ENCODE peak calls at places on chromosomes 16 and 17, in four cellular contexts. J is stimulated activated naive CD8-positive, alpha-beta T cell treated with anti-CD3 and anti-CD28 coated beads, Interleukin-15, Interleukin-2, amounts not matched to agents 100 U/mL and 50 U/mL, for 24 hours; X is stimulated activated CD4-positive, alpha-beta T cell treated with anti-CD3 and anti-CD28 coated beads, TNF-alpha, amount 100 ng/mL, for 1 hour; I is NCI-H187. L is an unnamed sample.

GRCh38 chr16:31542763-31543162 is 15.1 kb downstream of the AHSP start:
- DNase-seq in J (no peak), X (no peak), I (no peak), L (no peak)

GRCh38 chr17:74864866-74865395 is 5.2 kb upstream of the GRIN2C start:
- DNase-seq in J (peak), X (peak), I (peak), L (peak)

GRCh38 chr16:19753815-19754643 is 36.0 kb downstream of the IQCK start:
- DNase-seq in J (no peak), X (no peak), I (no peak), L (no peak)

GRCh38 chr17:51032850-51033249 is 87.8 kb downstream of the SPAG9 start:
- DNase-seq in J (no peak), X (no peak), I (no peak), L (no peak)

GRCh38 chr17:66215529-66215911 is 13.7 kb downstream of the APOH start:
- DNase-seq in J (no peak), X (no peak), I (no peak), L (no peak)

GRCh38 chr17:62994931-62995330 is 28.9 kb downstream of the TANC2 start:
- DNase-seq in J (no peak), X (no peak), I (no peak), L (peak)

GRCh38 chr16:11630230-11631056 is 37.8 kb upstream of the SNN start:
- DNase-seq in J (no peak), X (no peak), I (no peak), L (no peak)

GRCh38 chr17:81042606-81043005 is 7.7 kb downstream of the BAIAP2 start:
- DNase-seq in J (no peak), X (no peak), I (no peak), L (no peak)

GRCh38 chr17:74916851-74917199 is 6.2 kb downstream of the USH1G start:
- DNase-seq in J (no peak), X (no peak), I (no peak), L (no peak)

GRCh38 chr16:27748868-27749546 is 199.1 kb downstream of the KATNIP start:
- DNase-seq in J (peak), X (no peak), I (peak), L (peak)

GRCh38 chr16:54290203-54291106 is 3.9 kb upstream of the IRX3 start:
- DNase-seq in J (no peak), X (no peak), I (no peak), L (no peak)

GRCh38 chr16:3825103-3825502 is 55.4 kb downstream of the CREBBP start:
- DNase-seq in J (no peak), X (no peak), I (no peak), L (no peak)

GRCh38 chr17:41800601-41801373 is 11.0 kb downstream of the P3H4 start:
- DNase-seq in J (no peak), X (no peak), I (peak), L (no peak)

GRCh38 chr16:48231675-48232214 is 12.4 kb upstream of the LONP2 start:
- DNase-seq in J (peak), X (no peak), I (no peak), L (peak)

GRCh38 chr16:52548261-52549010 is 1.5 kb upstream of the TOX3 start:
- DNase-seq in J (no peak), X (no peak), I (no peak), L (no peak)

GRCh38 chr17:82370471-82371332 is 863 bp upstream of the UTS2R start:
- DNase-seq in J (no peak), X (no peak), I (no peak), L (no peak)

GRCh38 chr17:64502809-64503208 is 3.3 kb downstream of the DDX5 start:
- DNase-seq in J (no peak), X (no peak), I (no peak), L (no peak)

GRCh38 chr16:26983426-26983825 is 83.3 kb upstream of the C16orf82 start:
- DNase-seq in J (no peak), X (no peak), I (no peak), L (no peak)

GRCh38 chr17:34307110-34307509 is 12.1 kb upstream of the CCL8 start:
- DNase-seq in J (no peak), X (no peak), I (no peak), L (no peak)

GRCh38 chr16:53457670-53458069 is 23.4 kb downstream of the RBL2 start:
- DNase-seq in J (peak), X (peak), I (no peak), L (no peak)

GRCh38 chr16:80507538-80507937 is 33.3 kb upstream of the DYNLRB2 start:
- DNase-seq in J (no peak), X (no peak), I (no peak), L (no peak)

GRCh38 chr17:8955021-8955420 is 10.5 kb downstream of the PIK3R5 start:
- DNase-seq in J (no peak), X (no peak), I (no peak), L (no peak)

GRCh38 chr16:1771072-1771863 is at the start of gene NME3:
- DNase-seq in J (peak), X (no peak), I (peak), L (peak)

GRCh38 chr17:47276868-47277267 is 23.2 kb downstream of the ITGB3 start:
- DNase-seq in J (no peak), X (no peak), I (peak), L (no peak)

L was measured in erythroblast.